ENCODE peak calls at places on chromosomes 4 and X, in ten cellular contexts. X is GM12865; Z is activated CD4-positive, alpha-beta T cell treated with anti-CD3 and anti-CD28 coated beads, Interleukin-2, amount 10 ng/mL, durations not matched to agents 7 days and 5 days; S is colonic mucosa; H is MV-4-11; K is progenitor cell of endocrine pancreas; F is anterior cingulate cortex; D is NCI-H774; E is coronary artery; Y is BJ. R is an unnamed sample.

GRCh38 chr4:8157944-8158709 is 486 bp downstream of the ABLIM2 start:
- DNase-seq in Z (no peak), S (no peak), X (no peak), E (no peak), H (no peak), D (no peak), Y (no peak), F (peak; percentile 37), K (no peak), R (no peak)

GRCh38 chr4:173134426-173134825 is 34.2 kb upstream of the GALNT7 start:
- DNase-seq in D (no peak), H (no peak), X (no peak), S (no peak), Z (no peak), F (no peak), Y (no peak), E (no peak), K (no peak), R (no peak)

GRCh38 chr4:176277162-176277904 is 8.3 kb upstream of the ASB5 start:
- DNase-seq in Z (peak; percentile 10), D (peak; percentile 38), S (peak; percentile 34), K (peak; percentile 18), F (peak; percentile 38), Y (no peak), X (peak; percentile 57), E (no peak), H (peak; percentile 27), R (peak; percentile 12)

GRCh38 chr4:80070880-80071620 is 2.0 kb downstream of the ANTXR2 start:
- DNase-seq in K (no peak), S (no peak), D (no peak), Z (no peak), H (peak; percentile 12), X (no peak), E (no peak), Y (peak; percentile 18), F (no peak), R (no peak)

GRCh38 chr4:110046588-110047049 is 133.9 kb downstream of the EGF start:
- DNase-seq in S (no peak), K (no peak), F (no peak), X (no peak), E (no peak), Y (peak; percentile 9), Z (no peak), H (no peak), D (no peak), R (peak; percentile 1)

GRCh38 chr4:53043900-53044650 is 182.0 kb downstream of the RASL11B start:
- DNase-seq in X (no peak), S (no peak), E (no peak), Y (no peak), D (no peak), K (no peak), F (no peak), H (no peak), Z (no peak), R (no peak)

GRCh38 chrX:124829930-124830329 is 483.6 kb downstream of the SH2D1A start:
- DNase-seq in S (no peak), F (no peak), D (no peak), K (no peak), E (no peak), H (peak; percentile 13), X (no peak), Z (no peak), Y (no peak), R (no peak)

GRCh38 chr4:38365748-38366310 is 298.2 kb upstream of the KLF3 start:
- DNase-seq in F (no peak), H (no peak), Z (no peak), S (peak; percentile 46), X (no peak), K (no peak), D (no peak), Y (no peak), E (no peak), R (no peak)

GRCh38 chr4:177128306-177128705 is 181.4 kb upstream of the NEIL3 start:
- DNase-seq in E (no peak), K (no peak), S (no peak), Y (no peak), H (no peak), F (no peak), Z (no peak), X (no peak), D (no peak), R (no peak)

GRCh38 chr4:57265831-57266582 is 155.8 kb upstream of the IGFBP7 start:
- DNase-seq in F (no peak), X (no peak), S (no peak), Z (no peak), D (peak; percentile 6), K (no peak), Y (no peak), H (no peak), E (no peak), R (no peak)

GRCh38 chrX:373641-374471 is 12.9 kb downstream of the PPP2R3B start:
- DNase-seq in H (no peak), Y (no peak), D (no peak), X (no peak), Z (peak; percentile 16), K (peak; percentile 47), E (no peak), F (no peak), S (no peak), R (no peak)

GRCh38 chr4:122712782-122713181 is 19.7 kb upstream of the BBS12 start:
- DNase-seq in E (no peak), Z (no peak), H (peak; percentile 85), X (no peak), K (no peak), D (no peak), Y (no peak), F (no peak), S (no peak), R (no peak)

GRCh38 chr4:40325406-40326019 is 9.6 kb upstream of the CHRNA9 start:
- DNase-seq in E (no peak), X (peak; percentile 85), H (peak; percentile 70), F (peak; percentile 37), Y (no peak), S (peak; percentile 50), D (peak; percentile 72), K (no peak), Z (peak; percentile 80), R (no peak)